ENCODE peak calls at places on chromosomes 2 and 18, in nine cellular contexts. A is AG09319, Y is B cell, H is hepatocyte, S is AG10803, R is fibroblast of pulmonary artery, G is MCF 10A, B is Calu3, C is epithelial cell of esophagus. P is an unnamed sample.

GRCh38 chr2:182858671-182859070 is 7.8 kb downstream of the FRZB start:
- DNase-seq in A (no peak), Y (no peak), H (no peak), S (no peak), R (no peak), G (no peak), B (no peak), C (no peak), P (no peak)

GRCh38 chr2:196314780-196315179 is 143.4 kb upstream of the STK17B start:
- DNase-seq in A (no peak), Y (no peak), H (no peak), S (peak), R (no peak), G (peak), B (no peak), C (no peak), P (no peak)

GRCh38 chr2:25286025-25286400 is 55.7 kb downstream of the DNMT3A start:
- DNase-seq in A (no peak), Y (peak), H (no peak), S (no peak), R (no peak), G (no peak), B (no peak), C (no peak), P (peak)

GRCh38 chr2:106997204-106997603 is 111.2 kb upstream of the ST6GAL2 start:
- DNase-seq in A (no peak), Y (no peak), H (no peak), S (no peak), R (no peak), G (no peak), B (no peak), C (no peak), P (no peak)

GRCh38 chr2:13550832-13551231 is 834.1 kb downstream of the TRIB2 start:
- DNase-seq in A (no peak), Y (no peak), H (no peak), S (no peak), R (no peak), G (peak), B (no peak), C (no peak), P (no peak)

GRCh38 chr18:47251289-47252120 is at the start of gene SKOR2:
- DNase-seq in A (no peak), Y (no peak), H (no peak), S (no peak), R (no peak), G (no peak), B (no peak), C (no peak), P (no peak)

GRCh38 chr2:33782395-33783239 is 183.5 kb upstream of the FAM98A start:
- DNase-seq in A (no peak), Y (no peak), H (no peak), S (no peak), R (no peak), G (no peak), B (no peak), C (no peak), P (no peak)

GRCh38 chr2:28381225-28382180 is 11.2 kb upstream of the FOSL2 start:
- DNase-seq in A (no peak), Y (no peak), H (peak), S (no peak), R (no peak), G (no peak), B (peak), C (no peak), P (no peak)

GRCh38 chr2:205903549-205904129 is 182.3 kb downstream of the INO80D start:
- DNase-seq in A (no peak), Y (no peak), H (peak), S (no peak), R (peak), G (peak), B (peak), C (peak), P (peak)

GRCh38 chr2:179443175-179443574 is 178.5 kb upstream of the SESTD1 start:
- DNase-seq in A (no peak), Y (no peak), H (no peak), S (no peak), R (no peak), G (no peak), B (no peak), C (no peak), P (no peak)

GRCh38 chr2:48695991-48696390 is 59.5 kb downstream of the LHCGR start:
- DNase-seq in A (no peak), Y (no peak), H (no peak), S (no peak), R (no peak), G (no peak), B (no peak), C (no peak), P (no peak)

GRCh38 chr18:5162111-5162510 is 34.9 kb downstream of the AKAIN1 start:
- DNase-seq in A (no peak), Y (no peak), H (no peak), S (no peak), R (no peak), G (no peak), B (no peak), C (no peak), P (no peak)

GRCh38 chr2:198857246-198857645 is 600.5 kb downstream of the SATB2 start:
- DNase-seq in A (no peak), Y (no peak), H (no peak), S (no peak), R (no peak), G (no peak), B (no peak), C (no peak), P (no peak)

GRCh38 chr2:20626698-20627471 is 24.0 kb downstream of the HS1BP3 start:
- DNase-seq in A (no peak), Y (no peak), H (no peak), S (no peak), R (no peak), G (no peak), B (no peak), C (no peak), P (no peak)

GRCh38 chr2:179539112-179539511 is 274.5 kb upstream of the SESTD1 start:
- DNase-seq in A (no peak), Y (no peak), H (no peak), S (no peak), R (no peak), G (no peak), B (no peak), C (no peak), P (no peak)

GRCh38 chr2:56522605-56523089 is 338.9 kb downstream of the CCDC85A start:
- DNase-seq in A (peak), Y (no peak), H (peak), S (peak), R (peak), G (peak), B (peak), C (peak), P (no peak)

GRCh38 chr2:64186698-64187605 is 42.7 kb upstream of the PELI1 start:
- DNase-seq in A (no peak), Y (no peak), H (no peak), S (no peak), R (peak), G (peak), B (no peak), C (no peak), P (no peak)

GRCh38 chr18:9861157-9861556 is 24.6 kb upstream of the TXNDC2 start:
- DNase-seq in A (no peak), Y (no peak), H (no peak), S (no peak), R (no peak), G (no peak), B (no peak), C (no peak), P (no peak)

GRCh38 chr2:11764359-11764758 is 17.9 kb downstream of the LPIN1 start:
- DNase-seq in A (no peak), Y (no peak), H (no peak), S (no peak), R (no peak), G (no peak), B (no peak), C (no peak), P (no peak)

GRCh38 chr18:78406743-78407455 is 572.7 kb upstream of the SALL3 start:
- DNase-seq in A (no peak), Y (no peak), H (peak), S (no peak), R (no peak), G (no peak), B (no peak), C (no peak), P (no peak)

GRCh38 chr2:240858321-240858720 is 10.3 kb upstream of the AGXT start:
- DNase-seq in A (no peak), Y (no peak), H (no peak), S (no peak), R (no peak), G (no peak), B (no peak), C (no peak), P (no peak)

GRCh38 chr2:161049571-161049970 is 110.7 kb upstream of the TANK start:
- DNase-seq in A (no peak), Y (no peak), H (no peak), S (no peak), R (no peak), G (no peak), B (no peak), C (peak), P (no peak)

GRCh38 chr2:119837759-119838158 is 78.0 kb downstream of the PTPN4 start:
- DNase-seq in A (no peak), Y (no peak), H (no peak), S (no peak), R (no peak), G (peak), B (no peak), C (no peak), P (no peak)

GRCh38 chr2:236541008-236541562 is 28.5 kb upstream of the ACKR3 start:
- DNase-seq in A (no peak), Y (no peak), H (no peak), S (peak), R (no peak), G (no peak), B (no peak), C (no peak), P (no peak)

GRCh38 chr2:43400508-43400907 is 174.1 kb upstream of the ZFP36L2 start:
- DNase-seq in A (no peak), Y (no peak), H (no peak), S (peak), R (no peak), G (no peak), B (no peak), C (no peak), P (no peak)
- TF ChIP-seq CTCF in A (peak), Y (no peak), H (no peak), S (peak), R (peak), G (no peak), B (no peak), C (no peak), P (no peak)

DNA sequence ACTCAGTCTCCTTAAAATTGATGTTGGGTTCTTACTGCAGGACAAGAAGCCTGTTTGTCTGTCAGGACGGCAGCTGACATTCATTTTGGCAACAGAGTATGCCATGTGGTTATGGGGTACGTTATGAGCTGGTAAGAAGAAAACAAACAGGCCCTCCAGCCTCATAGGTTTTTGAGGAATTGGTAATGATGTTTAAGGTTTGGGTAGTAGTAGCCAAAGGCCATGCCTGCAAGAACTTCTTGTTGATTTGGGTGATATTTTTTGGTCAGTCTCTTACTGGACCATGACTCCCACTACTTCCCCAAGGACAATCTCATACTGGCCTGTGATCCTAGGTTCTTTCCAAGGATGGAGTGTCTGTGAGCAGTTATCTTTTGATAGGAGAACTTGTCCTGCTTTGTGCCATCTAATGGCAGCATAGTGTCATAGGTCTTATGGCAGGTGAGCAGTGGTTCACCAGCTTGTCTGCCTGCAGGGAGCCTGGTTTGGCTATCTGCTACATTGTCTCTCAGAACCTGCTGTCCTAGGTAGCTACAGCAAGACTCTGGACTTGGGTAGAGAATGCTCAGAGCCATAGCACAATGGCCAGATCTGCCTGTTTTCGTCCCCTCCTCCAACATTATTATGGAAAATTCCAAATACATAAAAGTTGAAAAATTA is 28.1 kb downstream of the AGFG1 start:
- DNase-seq in A (no peak), Y (no peak), H (no peak), S (no peak), R (no peak), G (no peak), B (no peak), C (no peak), P (no peak)
- TF ChIP-seq CTCF in A (no peak), Y (no peak), H (no peak), S (no peak), R (no peak), G (no peak), B (peak), C (no peak), P (no peak)

GRCh38 chr2:73418343-73418742 is 32.7 kb downstream of the ALMS1 start:
- DNase-seq in A (peak), Y (no peak), H (peak), S (peak), R (peak), G (peak), B (no peak), C (peak), P (no peak)

GRCh38 chr2:73415906-73416305 is 30.3 kb downstream of the ALMS1 start:
- DNase-seq in A (no peak), Y (no peak), H (no peak), S (peak), R (no peak), G (no peak), B (no peak), C (no peak), P (no peak)

DNA sequence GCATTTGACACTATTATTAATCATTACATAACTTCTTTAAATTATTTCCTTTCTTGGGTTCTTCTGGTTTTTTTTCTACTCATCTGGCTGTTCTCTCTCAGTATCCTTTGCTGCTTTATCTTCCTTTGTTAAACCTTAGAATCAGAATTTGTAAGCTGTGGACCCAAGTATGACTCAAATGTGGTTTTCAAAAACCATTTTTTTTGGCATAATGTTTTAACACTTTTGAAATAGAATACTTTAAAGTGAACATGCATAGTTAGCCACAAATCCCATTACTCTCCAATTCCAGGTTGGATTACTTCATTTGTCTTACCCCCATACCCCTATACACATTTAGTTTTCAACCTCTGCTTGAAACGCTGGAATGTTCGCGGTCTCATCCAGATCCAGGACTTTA is 29.0 kb downstream of the ALMS1 start:
- DNase-seq in A (no peak), Y (no peak), H (no peak), S (peak), R (peak), G (peak), B (no peak), C (no peak), P (no peak)
- TF ChIP-seq CTCF in A (no peak), Y (no peak), H (no peak), S (no peak), R (no peak), G (no peak), B (no peak), C (no peak), P (no peak)

DNA sequence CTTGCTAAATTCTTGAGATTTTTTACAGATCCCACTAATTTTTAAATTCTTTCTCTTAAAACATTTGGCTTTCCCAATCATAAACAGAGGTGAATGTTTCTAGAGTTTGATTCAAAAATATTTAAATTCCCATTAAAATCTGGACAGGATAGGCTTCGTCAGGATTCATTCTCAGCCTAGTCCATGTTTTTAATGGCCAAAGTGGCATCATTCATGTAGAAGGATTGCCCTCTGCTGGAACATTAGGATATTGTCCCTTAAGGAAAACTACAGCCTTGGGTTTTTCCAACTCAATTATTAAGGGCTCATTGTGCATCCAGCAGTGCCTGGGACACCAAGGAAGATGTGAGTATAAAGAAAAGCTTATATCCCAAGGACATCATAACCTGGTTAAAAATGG is 71.7 kb downstream of the TPGS2 start:
- DNase-seq in A (peak), Y (no peak), H (peak), S (peak), R (peak), G (peak), B (peak), C (peak), P (no peak)
- TF ChIP-seq CTCF in A (peak), Y (no peak), H (peak), S (peak), R (peak), G (peak), B (peak), C (peak), P (peak)

GRCh38 chr2:101724113-101724450 is 26.6 kb downstream of the MAP4K4 start:
- DNase-seq in A (no peak), Y (no peak), H (no peak), S (no peak), R (no peak), G (no peak), B (no peak), C (no peak), P (no peak)

GRCh38 chr2:101725038-101725437 is 27.5 kb downstream of the MAP4K4 start:
- DNase-seq in A (no peak), Y (no peak), H (no peak), S (no peak), R (no peak), G (no peak), B (no peak), C (no peak), P (no peak)

GRCh38 chr2:101722878-101723277 is 25.4 kb downstream of the MAP4K4 start:
- DNase-seq in A (no peak), Y (peak), H (no peak), S (no peak), R (no peak), G (no peak), B (no peak), C (no peak), P (no peak)

GRCh38 chr2:101723366-101724112 is 26.0 kb downstream of the MAP4K4 start:
- DNase-seq in A (no peak), Y (no peak), H (no peak), S (no peak), R (no peak), G (no peak), B (no peak), C (no peak), P (no peak)

DNA sequence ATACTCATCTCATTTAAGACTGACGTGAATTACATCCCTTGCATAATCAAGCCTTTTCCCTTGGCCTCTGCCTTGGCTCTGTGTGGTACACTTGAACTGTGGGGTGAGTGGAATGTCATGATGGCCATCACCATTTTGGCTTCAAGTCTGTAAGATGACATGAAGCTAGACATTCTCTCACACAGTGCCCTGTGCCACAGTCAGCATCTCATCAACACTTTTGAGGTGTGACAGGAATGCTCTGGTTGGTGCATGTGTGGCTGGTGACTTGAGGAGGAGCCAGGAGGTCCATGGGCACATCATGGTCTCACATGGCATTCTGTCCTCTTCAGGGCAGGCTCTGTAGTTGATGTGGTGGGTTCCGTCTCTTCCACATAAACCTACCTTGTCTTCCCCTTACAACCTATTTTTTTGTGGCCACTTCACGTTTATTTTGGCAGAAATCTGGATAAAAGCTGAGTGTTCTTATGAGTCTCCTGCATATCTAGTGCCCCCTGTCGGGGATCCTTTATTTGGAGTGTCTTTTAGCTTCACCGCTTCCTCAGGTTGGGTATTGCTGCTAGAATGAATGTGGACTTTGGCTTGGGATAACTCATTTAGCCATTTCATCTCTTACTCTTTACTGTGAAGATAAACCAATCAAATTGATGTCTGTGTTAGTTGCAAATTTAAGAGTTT is 28.1 kb downstream of the MAP4K4 start:
- DNase-seq in A (no peak), Y (peak), H (no peak), S (no peak), R (peak), G (peak), B (no peak), C (no peak), P (no peak)
- TF ChIP-seq CTCF in A (no peak), Y (peak), H (peak), S (no peak), R (peak), G (no peak), B (peak), C (no peak), P (no peak)

DNA sequence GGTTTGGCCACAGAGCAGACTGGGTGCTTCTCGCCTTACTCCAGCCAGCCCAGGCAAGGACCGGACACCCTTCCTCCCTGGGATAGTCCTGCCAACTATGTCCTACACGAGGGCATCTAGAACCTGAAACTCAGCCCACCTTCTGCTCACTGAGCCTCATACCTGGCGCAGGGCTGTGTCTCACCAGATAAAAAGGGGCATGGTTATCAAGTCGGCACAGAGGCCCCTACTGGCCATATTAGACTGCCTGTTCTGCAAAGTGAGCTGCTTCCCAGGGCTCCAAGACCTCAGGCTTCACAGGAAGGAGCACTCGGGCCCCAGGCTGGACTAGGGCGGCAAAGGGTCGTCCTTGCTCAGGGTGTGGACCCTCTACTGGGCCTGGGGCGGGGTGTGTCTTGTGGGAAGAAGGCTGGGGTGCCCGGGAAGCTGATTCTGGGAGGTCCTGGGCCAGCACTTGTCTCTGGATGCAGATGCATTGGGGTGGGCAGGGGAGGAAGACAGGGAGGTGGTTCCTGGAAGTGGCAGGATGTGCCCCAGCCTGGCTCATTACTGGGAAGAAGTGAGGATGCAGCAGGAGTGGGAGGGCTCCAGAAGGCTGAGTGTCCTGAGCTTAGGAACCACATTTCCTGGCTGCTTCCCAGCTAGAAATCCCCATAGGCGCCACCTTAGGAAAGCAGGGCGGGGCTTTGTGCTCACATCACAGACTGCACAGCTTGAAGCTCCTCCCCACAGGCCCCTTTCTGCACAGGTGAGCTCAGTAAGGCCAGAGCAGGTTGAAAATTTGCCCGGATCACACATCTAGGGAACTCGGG is 19.6 kb downstream of the EHD3 start:
- DNase-seq in A (no peak), Y (no peak), H (peak), S (no peak), R (no peak), G (peak), B (no peak), C (peak), P (no peak)
- TF ChIP-seq CTCF in A (no peak), Y (no peak), H (no peak), S (no peak), R (no peak), G (no peak), B (no peak), C (peak), P (no peak)

DNA sequence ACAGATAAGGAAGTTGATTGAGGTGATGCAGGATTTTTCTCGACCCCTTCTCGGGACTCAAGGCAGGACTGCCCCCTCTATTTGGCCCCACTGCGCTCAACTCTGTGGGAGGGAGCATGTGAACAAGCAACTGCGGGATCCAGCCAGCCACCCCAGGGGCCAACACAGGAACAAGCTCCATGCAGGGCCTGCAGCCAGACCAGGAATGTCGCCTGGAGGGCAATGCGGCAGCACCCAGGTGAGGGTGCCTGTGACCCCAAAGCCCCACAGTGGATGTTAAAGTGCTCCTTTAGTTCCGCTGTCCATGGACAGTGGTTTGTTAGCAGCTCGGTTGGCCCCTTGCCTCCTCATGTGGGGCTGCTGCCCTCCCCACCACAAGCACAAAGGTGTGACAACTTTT is 57.1 kb downstream of the HRH4 start:
- DNase-seq in A (no peak), Y (no peak), H (no peak), S (no peak), R (no peak), G (no peak), B (no peak), C (no peak), P (no peak)
- TF ChIP-seq CTCF in A (no peak), Y (no peak), H (no peak), S (no peak), R (no peak), G (no peak), B (no peak), C (no peak), P (no peak)

P was measured in GM10248.